ENCODE peak calls at places on chromosomes 11 and 22, in six cellular contexts. One of them, this sample, is unnamed.

GRCh38 chr11:11849127-11849746 is 7.5 kb downstream of the USP47 start:
- DNase-seq in hippocampal formation: peak; percentile 41
- DNase-seq in T-helper 2 cell: peak; percentile 23
- DNase-seq in ELR: peak; percentile 79
- DNase-seq in AG09319: no peak
- DNase-seq in RWPE1: peak; percentile 42
- DNase-seq in this sample: no peak

GRCh38 chr22:18085188-18085587 is 7.4 kb downstream of the PEX26 start:
- DNase-seq in T-helper 2 cell: no peak
- DNase-seq in hippocampal formation: no peak
- DNase-seq in ELR: peak; percentile 48
- DNase-seq in AG09319: no peak
- DNase-seq in RWPE1: no peak
- DNase-seq in this sample: no peak

GRCh38 chr11:10208045-10208674 is 85.9 kb downstream of the SBF2 start:
- DNase-seq in hippocampal formation: peak; percentile 32
- DNase-seq in RWPE1: peak; percentile 43
- DNase-seq in T-helper 2 cell: no peak
- DNase-seq in AG09319: peak; percentile 12
- DNase-seq in ELR: peak; percentile 70
- DNase-seq in this sample: no peak

GRCh38 chr11:57481915-57482781 is 21.8 kb downstream of the RTN4RL2 start:
- DNase-seq in RWPE1: no peak
- DNase-seq in hippocampal formation: no peak
- DNase-seq in ELR: no peak
- DNase-seq in AG09319: no peak
- DNase-seq in T-helper 2 cell: no peak
- DNase-seq in this sample: no peak

GRCh38 chr22:36470162-36470993 is 11.1 kb downstream of the TXN2 start:
- DNase-seq in T-helper 2 cell: peak; percentile 71
- DNase-seq in AG09319: peak; percentile 75
- DNase-seq in ELR: peak; percentile 90
- DNase-seq in RWPE1: peak; percentile 46
- DNase-seq in hippocampal formation: peak; percentile 84
- DNase-seq in this sample: no peak

GRCh38 chr11:124285610-124286344 is 28.0 kb downstream of the OR8D1 start:
- DNase-seq in hippocampal formation: no peak
- DNase-seq in RWPE1: no peak
- DNase-seq in T-helper 2 cell: no peak
- DNase-seq in ELR: peak; percentile 97
- DNase-seq in AG09319: peak; percentile 3
- DNase-seq in this sample: no peak

GRCh38 chr22:35539910-35540599 is 576 bp upstream of the RASD2 start:
- DNase-seq in T-helper 2 cell: peak; percentile 47
- DNase-seq in hippocampal formation: no peak
- DNase-seq in ELR: peak; percentile 63
- DNase-seq in AG09319: no peak
- DNase-seq in RWPE1: peak; percentile 44
- DNase-seq in this sample: no peak

GRCh38 chr11:100777736-100778135 is 90.6 kb downstream of the ARHGAP42 start:
- DNase-seq in T-helper 2 cell: no peak
- DNase-seq in hippocampal formation: no peak
- DNase-seq in ELR: no peak
- DNase-seq in AG09319: no peak
- DNase-seq in RWPE1: no peak
- DNase-seq in this sample: no peak

GRCh38 chr22:45270095-45271020 is 14.4 kb upstream of the UPK3A start:
- DNase-seq in ELR: no peak
- DNase-seq in AG09319: no peak
- DNase-seq in T-helper 2 cell: no peak
- DNase-seq in hippocampal formation: no peak
- DNase-seq in RWPE1: no peak
- DNase-seq in this sample: no peak

GRCh38 chr22:35102663-35103062 is 36.7 kb downstream of the ISX start:
- DNase-seq in RWPE1: peak; percentile 13
- DNase-seq in hippocampal formation: no peak
- DNase-seq in T-helper 2 cell: no peak
- DNase-seq in AG09319: no peak
- DNase-seq in ELR: peak; percentile 2
- DNase-seq in this sample: no peak

GRCh38 chr11:66328036-66328306 is 8.3 kb downstream of the RIN1 start:
- DNase-seq in ELR: no peak
- DNase-seq in AG09319: no peak
- DNase-seq in T-helper 2 cell: no peak
- DNase-seq in RWPE1: no peak
- DNase-seq in hippocampal formation: no peak
- DNase-seq in this sample: no peak

GRCh38 chr22:44547371-44547770 is 49.3 kb upstream of the RTL6 start:
- DNase-seq in RWPE1: no peak
- DNase-seq in AG09319: no peak
- DNase-seq in ELR: no peak
- DNase-seq in hippocampal formation: no peak
- DNase-seq in T-helper 2 cell: no peak
- DNase-seq in this sample: peak; percentile 15

GRCh38 chr11:73320786-73321325 is 12.8 kb downstream of the ARHGEF17 start:
- DNase-seq in T-helper 2 cell: no peak
- DNase-seq in hippocampal formation: no peak
- DNase-seq in RWPE1: no peak
- DNase-seq in ELR: no peak
- DNase-seq in AG09319: no peak
- DNase-seq in this sample: no peak

GRCh38 chr22:29004647-29005371 is 56.8 kb downstream of the C22orf31 start:
- DNase-seq in AG09319: no peak
- DNase-seq in T-helper 2 cell: no peak
- DNase-seq in ELR: no peak
- DNase-seq in hippocampal formation: peak; percentile 37
- DNase-seq in RWPE1: no peak
- DNase-seq in this sample: no peak

GRCh38 chr22:37607010-37607911 is 1.4 kb upstream of the GGA1 start:
- DNase-seq in AG09319: no peak
- DNase-seq in ELR: peak; percentile 67
- DNase-seq in T-helper 2 cell: peak; percentile 86
- DNase-seq in RWPE1: peak; percentile 85
- DNase-seq in hippocampal formation: peak; percentile 59
- DNase-seq in this sample: peak; percentile 87

GRCh38 chr22:48622891-48623545 is 1204.7 kb downstream of the BRD1 start:
- DNase-seq in ELR: no peak
- DNase-seq in hippocampal formation: no peak
- DNase-seq in AG09319: no peak
- DNase-seq in T-helper 2 cell: no peak
- DNase-seq in RWPE1: no peak
- DNase-seq in this sample: no peak

GRCh38 chr11:14262271-14262846 is 96.6 kb downstream of the RRAS2 start:
- DNase-seq in T-helper 2 cell: no peak
- DNase-seq in ELR: no peak
- DNase-seq in hippocampal formation: no peak
- DNase-seq in RWPE1: no peak
- DNase-seq in AG09319: no peak
- DNase-seq in this sample: no peak

This sample was measured in RWPE2.